ENCODE peak calls at places on chromosomes 3 and 15, in eight cellular contexts. V, K, L, N, T, M, O and G are unnamed samples.

GRCh38 chr3:98029083-98029482 is 6.0 kb downstream of the GABRR3 start:
- DNase-seq in K (no peak), V (no peak), O (no peak), T (no peak), N (no peak), L (no peak), M (no peak), G (no peak)

GRCh38 chr3:169812124-169812843 is 386 bp upstream of the LRRIQ4 start:
- DNase-seq in M (peak), K (peak), L (peak), O (peak), V (peak), T (peak), N (peak), G (peak)

GRCh38 chr15:40377606-40378005 is 4.9 kb upstream of the KNSTRN start:
- DNase-seq in O (no peak), K (no peak), L (no peak), N (no peak), T (no peak), M (no peak), V (no peak), G (no peak)

GRCh38 chr15:87347806-87348515 is 908.6 kb downstream of the NTRK3 start:
- DNase-seq in N (no peak), K (no peak), T (no peak), V (no peak), L (no peak), O (no peak), M (no peak), G (no peak)

GRCh38 chr3:172106989-172107388 is 67.6 kb downstream of the FNDC3B start:
- DNase-seq in K (peak), O (no peak), T (no peak), M (no peak), V (no peak), L (no peak), N (no peak), G (no peak)

GRCh38 chr3:35968223-35968622 is 328.9 kb downstream of the ARPP21 start:
- DNase-seq in T (no peak), M (no peak), N (no peak), K (no peak), O (no peak), V (no peak), L (no peak), G (no peak)

GRCh38 chr15:62469874-62470688 is 305.0 kb upstream of the C2CD4B start:
- DNase-seq in L (peak), M (peak), O (no peak), V (no peak), T (no peak), N (peak), K (no peak), G (no peak)

GRCh38 chr3:129620828-129621605 is 14.5 kb upstream of the PLXND1 start:
- DNase-seq in V (no peak), M (no peak), T (no peak), K (no peak), N (no peak), L (no peak), O (peak), G (no peak)

GRCh38 chr15:91769919-91770318 is 83.6 kb upstream of the SLCO3A1 start:
- DNase-seq in K (peak), M (no peak), V (no peak), O (no peak), L (no peak), T (no peak), N (no peak), G (no peak)

GRCh38 chr3:90184861-90185260 is 1077.4 kb downstream of the EPHA3 start:
- DNase-seq in T (no peak), L (peak), V (no peak), K (peak), N (peak), M (no peak), O (no peak), G (no peak)

GRCh38 chr15:55712363-55712762 is 30.6 kb downstream of the PRTG start:
- DNase-seq in L (no peak), V (no peak), K (no peak), M (no peak), T (no peak), O (no peak), N (no peak), G (no peak)

GRCh38 chr3:18153571-18154173 is 271.5 kb downstream of the SATB1 start:
- DNase-seq in L (peak), K (no peak), M (no peak), N (peak), V (no peak), T (no peak), O (no peak), G (no peak)

GRCh38 chr3:150348500-150348899 is 59.6 kb upstream of the TSC22D2 start:
- DNase-seq in V (no peak), M (peak), T (no peak), N (peak), O (peak), L (peak), K (no peak), G (no peak)

GRCh38 chr3:27722957-27723802 is 1.1 kb upstream of the EOMES start:
- DNase-seq in T (no peak), O (no peak), M (no peak), L (no peak), N (no peak), V (no peak), K (no peak), G (peak)

GRCh38 chr15:52790166-52790708 is at the start of gene ONECUT1:
- DNase-seq in N (peak), V (peak), K (peak), O (no peak), L (peak), T (peak), M (no peak), G (peak)

GRCh38 chr3:168847293-168847883 is 751.7 kb upstream of the GOLIM4 start:
- DNase-seq in K (peak), M (no peak), L (peak), V (no peak), T (peak), N (peak), O (no peak), G (peak)

GRCh38 chr15:48573780-48574179 is 71.7 kb downstream of the FBN1 start:
- DNase-seq in N (no peak), V (no peak), M (no peak), T (no peak), L (no peak), K (no peak), O (no peak), G (no peak)

GRCh38 chr3:158802399-158803023 is 657 bp downstream of the MFSD1 start:
- DNase-seq in O (no peak), V (peak), K (peak), M (no peak), N (peak), L (no peak), T (no peak), G (no peak)

GRCh38 chr15:98428253-98428989 is 219.9 kb upstream of the IGF1R start:
- DNase-seq in T (peak), L (peak), V (peak), N (peak), M (peak), K (peak), O (peak), G (peak)

GRCh38 chr15:101167791-101168462 is 83.9 kb downstream of the CHSY1 start:
- DNase-seq in T (no peak), L (peak), V (peak), O (peak), N (peak), M (no peak), K (peak), G (no peak)

GRCh38 chr15:59532770-59533379 is 78.7 kb upstream of the GCNT3 start:
- DNase-seq in T (peak), V (no peak), O (peak), M (no peak), N (peak), K (peak), L (peak), G (peak)

GRCh38 chr15:56869573-56869972 is 48.9 kb upstream of the TCF12 start:
- DNase-seq in N (peak), T (peak), K (peak), L (no peak), M (no peak), O (peak), V (no peak), G (no peak)

GRCh38 chr3:25678581-25678980 is 13.9 kb upstream of the TOP2B start:
- DNase-seq in O (no peak), T (no peak), N (peak), M (no peak), L (no peak), K (no peak), V (no peak), G (no peak)

GRCh38 chr15:90001683-90002427 is 731 bp downstream of the ZNF710 start:
- DNase-seq in V (peak), N (peak), O (peak), M (peak), T (peak), L (peak), K (peak), G (peak)

GRCh38 chr3:197454014-197454413 is 101.8 kb downstream of the BDH1 start:
- DNase-seq in N (no peak), T (no peak), O (no peak), K (peak), L (peak), M (no peak), V (peak), G (no peak)

GRCh38 chr3:148861277-148861869 is 3.7 kb upstream of the CPA3 start:
- DNase-seq in K (peak), M (no peak), N (peak), V (no peak), L (peak), O (no peak), T (no peak), G (no peak)

GRCh38 chr3:57923101-57923500 is 85.1 kb upstream of the FLNB start:
- DNase-seq in K (no peak), O (no peak), N (peak), M (no peak), T (no peak), L (no peak), V (no peak), G (no peak)

GRCh38 chr3:27360113-27361078 is 8.8 kb downstream of the NEK10 start:
- DNase-seq in M (no peak), N (peak), T (no peak), K (no peak), V (no peak), O (no peak), L (peak), G (no peak)

GRCh38 chr3:37989821-37990480 is 635 bp upstream of the VILL start:
- DNase-seq in L (no peak), V (no peak), M (peak), O (no peak), K (no peak), T (no peak), N (no peak), G (no peak)

GRCh38 chr3:155070316-155070715 is 9.8 kb upstream of the MME start:
- DNase-seq in T (no peak), V (no peak), K (no peak), L (no peak), N (no peak), M (no peak), O (no peak), G (no peak)

GRCh38 chr15:101810905-101811304 is 1.1 kb upstream of the OR4F15 start:
- DNase-seq in L (no peak), K (peak), O (no peak), T (no peak), V (no peak), M (no peak), N (no peak), G (no peak)

GRCh38 chr15:25180606-25181289 is 226.0 kb downstream of the SNRPN start:
- DNase-seq in K (no peak), L (no peak), M (no peak), N (no peak), O (peak), T (no peak), V (no peak), G (no peak)

GRCh38 chr15:54820811-54821210 is 375.9 kb downstream of the RSL24D1 start:
- DNase-seq in T (no peak), K (no peak), L (no peak), O (peak), N (no peak), V (no peak), M (no peak), G (no peak)

GRCh38 chr3:62100233-62100989 is 272.9 kb downstream of the FEZF2 start:
- DNase-seq in L (no peak), O (no peak), N (no peak), V (no peak), K (no peak), M (no peak), T (no peak), G (no peak)

GRCh38 chr15:50358805-50359204 is 3.8 kb upstream of the GABPB1 start:
- DNase-seq in M (no peak), L (peak), N (peak), V (no peak), T (no peak), O (peak), K (peak), G (no peak)

GRCh38 chr3:88957751-88958452 is 149.5 kb upstream of the EPHA3 start:
- DNase-seq in K (no peak), V (no peak), M (no peak), O (no peak), T (no peak), N (peak), L (peak), G (no peak)

GRCh38 chr3:138774529-138775253 is 60.0 kb downstream of the PIK3CB start:
- DNase-seq in L (peak), N (peak), T (no peak), M (no peak), O (peak), K (peak), V (no peak), G (no peak)

GRCh38 chr3:171187706-171188290 is 161.3 kb upstream of the SLC2A2 start:
- DNase-seq in N (peak), L (peak), O (no peak), V (no peak), K (peak), T (peak), M (no peak), G (peak)

GRCh38 chr3:58386966-58387365 is 46.7 kb downstream of the PDHB start:
- DNase-seq in K (no peak), M (no peak), V (no peak), L (no peak), N (peak), T (no peak), O (peak), G (no peak)

GRCh38 chr15:101121511-101122090 is 130.2 kb downstream of the CHSY1 start:
- DNase-seq in N (peak), L (peak), K (peak), M (peak), T (peak), V (peak), O (peak), G (peak)